ENCODE peak calls at places on chromosomes 13 and 19, in ten cellular contexts. S, A, G, L, X, H, B, I, Y and U are unnamed samples. For H3K36me3, the result is how much of the 10 kb centered on the place peaks cover.

GRCh38 chr13:25902946-25903345 is 148.9 kb downstream of the SHISA2 start:
- DNase-seq in G (no peak), Y (no peak), L (no peak), I (no peak), A (peak), H (no peak), X (no peak), B (no peak), S (no peak), U (no peak)

GRCh38 chr19:49497047-49497789 is 984 bp downstream of the RPS11 start:
- DNase-seq in B (no peak), L (no peak), I (peak), S (peak), G (peak), H (peak), A (no peak), X (peak), Y (peak), U (no peak)

GRCh38 chr19:2333027-2333806 is 4.7 kb downstream of the SPPL2B start:
- DNase-seq in S (no peak), I (no peak), L (no peak), H (no peak), B (no peak), Y (no peak), A (no peak), X (no peak), G (peak), U (no peak)

GRCh38 chr13:46288570-46289259 is 77.0 kb downstream of the LRRC63 start:
- DNase-seq in H (no peak), A (peak), G (no peak), B (no peak), S (no peak), Y (no peak), X (no peak), I (peak), L (no peak), U (no peak)

GRCh38 chr19:36213793-36214387 is 575 bp downstream of the ZNF565 start:
- DNase-seq in I (peak), S (no peak), A (no peak), B (no peak), G (no peak), H (no peak), X (no peak), L (no peak), Y (no peak), U (no peak)

GRCh38 chr13:65724261-65724660 is 1505.9 kb downstream of the PCDH9 start:
- DNase-seq in Y (no peak), H (no peak), G (no peak), B (no peak), S (no peak), I (peak), A (no peak), X (no peak), L (no peak), U (no peak)

GRCh38 chr19:36605101-36605838 is at the start of gene ZNF382:
- DNase-seq in G (peak), L (no peak), B (peak), Y (peak), X (peak), H (peak), S (peak), I (peak), A (peak), U (peak)

GRCh38 chr13:30727491-30728350 is 7.6 kb upstream of the ALOX5AP start:
- DNase-seq in Y (no peak), B (no peak), H (no peak), X (no peak), S (no peak), A (no peak), I (no peak), G (no peak), L (no peak), U (no peak)

GRCh38 chr13:104487006-104487405 is 1420.8 kb upstream of the SLC10A2 start:
- DNase-seq in A (no peak), B (no peak), I (no peak), X (no peak), L (no peak), S (no peak), H (no peak), Y (no peak), G (no peak), U (no peak)

GRCh38 chr13:79534596-79534995 is 53.6 kb downstream of the NDFIP2 start:
- DNase-seq in H (no peak), G (no peak), Y (no peak), S (no peak), B (no peak), L (no peak), A (no peak), I (peak), X (no peak), U (no peak)

GRCh38 chr13:46575843-46576242 is 22.9 kb downstream of the LRCH1 start:
- DNase-seq in H (no peak), G (no peak), X (no peak), B (no peak), I (peak), A (no peak), S (no peak), Y (no peak), L (no peak), U (no peak)

GRCh38 chr19:2266183-2266993 is 10.2 kb upstream of the JSRP1 start:
- DNase-seq in Y (peak), A (peak), H (peak), B (peak), S (peak), I (peak), X (peak), G (peak), L (no peak), U (peak)

GRCh38 chr19:31674503-31675186 is 325.4 kb upstream of the TSHZ3 start:
- DNase-seq in A (no peak), X (no peak), L (no peak), S (no peak), B (no peak), I (peak), H (no peak), G (no peak), Y (no peak), U (no peak)

GRCh38 chr13:105611424-105611823 is 924.0 kb downstream of the EFNB2 start:
- DNase-seq in B (no peak), S (no peak), X (no peak), H (no peak), G (no peak), I (peak), Y (no peak), A (no peak), L (no peak), U (no peak)

GRCh38 chr13:35621989-35622388 is 145.5 kb upstream of the MAB21L1 start:
- DNase-seq in G (no peak), L (no peak), B (no peak), S (no peak), A (no peak), I (peak), H (no peak), Y (no peak), X (no peak), U (no peak)

GRCh38 chr19:7874080-7874856 is at the start of gene PRR36:
- DNase-seq in L (no peak), Y (peak), I (no peak), G (peak), S (no peak), H (no peak), B (no peak), A (no peak), X (peak), U (no peak)

GRCh38 chr19:38417544-38418506 is 8.2 kb downstream of the RASGRP4 start:
- DNase-seq in L (no peak), B (peak), G (peak), Y (no peak), A (no peak), X (peak), H (peak), S (peak), I (no peak), U (peak)

GRCh38 chr13:50909605-50910482 is at the start of gene RNASEH2B:
- DNase-seq in L (peak), G (peak), H (peak), X (peak), Y (peak), S (peak), B (peak), A (no peak), I (peak), U (peak)
- TF ChIP-seq POLR2A in L (no peak), G (no peak), H (peak), X (no peak), Y (peak), S (peak), B (peak), A (peak), I (peak), U (peak)

GRCh38 chr13:77745784-77746183 is 48.3 kb downstream of the SLAIN1 start:
- DNase-seq in B (no peak), X (no peak), L (no peak), S (no peak), I (no peak), H (no peak), A (no peak), Y (no peak), G (no peak), U (no peak)

GRCh38 chr13:77741587-77741972 is 44.1 kb downstream of the SLAIN1 start:
- DNase-seq in L (no peak), S (no peak), H (no peak), B (no peak), I (no peak), X (no peak), A (no peak), G (no peak), Y (no peak), U (no peak)

GRCh38 chr13:77740931-77741586 is 43.6 kb downstream of the SLAIN1 start:
- DNase-seq in Y (no peak), I (no peak), H (no peak), G (no peak), X (peak), S (no peak), A (no peak), L (no peak), B (no peak), U (no peak)

GRCh38 chr13:77737583-77738200 is 40.2 kb downstream of the SLAIN1 start:
- DNase-seq in G (no peak), I (no peak), A (no peak), X (no peak), L (no peak), S (no peak), H (no peak), B (no peak), Y (no peak), U (no peak)

GRCh38 chr13:77740097-77740496 is 42.6 kb downstream of the SLAIN1 start:
- DNase-seq in X (no peak), L (no peak), H (no peak), I (no peak), Y (no peak), B (no peak), G (no peak), A (no peak), S (no peak), U (no peak)
- H3K27ac ChIP-seq in X (peak), L (no peak), H (no peak), I (no peak), Y (no peak), B (no peak), G (no peak), A (no peak), S (no peak), U (no peak)

GRCh38 chr13:114012141-114012540 is 38.3 kb upstream of the C13orf46 start:
- DNase-seq in I (no peak), Y (no peak), B (no peak), L (no peak), X (no peak), A (no peak), S (no peak), G (no peak), H (no peak), U (no peak)

GRCh38 chr13:114012921-114013320 is 39.0 kb upstream of the C13orf46 start:
- DNase-seq in G (no peak), Y (no peak), I (no peak), B (no peak), X (no peak), H (no peak), A (no peak), L (no peak), S (no peak), U (no peak)

GRCh38 chr13:114013952-114014629 is 40.2 kb upstream of the C13orf46 start:
- DNase-seq in B (no peak), I (no peak), A (no peak), S (no peak), Y (no peak), X (no peak), L (no peak), H (no peak), G (no peak), U (no peak)

GRCh38 chr13:114015111-114015551 is 41.3 kb upstream of the C13orf46 start:
- DNase-seq in Y (no peak), H (no peak), G (peak), I (no peak), B (no peak), X (no peak), S (no peak), L (no peak), A (no peak), U (no peak)

GRCh38 chr13:114013336-114013735 is 39.5 kb upstream of the C13orf46 start:
- DNase-seq in L (no peak), X (no peak), Y (no peak), G (no peak), I (no peak), S (no peak), H (no peak), A (no peak), B (no peak), U (no peak)
- H3K36me3 ChIP-seq in L (under half), X (under half), Y (under half), G (under half), I (half or more), S (half or more), H (under half), A (under half), B (under half), U (under half)

GRCh38 chr19:4866595-4867424 is 657 bp downstream of the PLIN3 start:
- DNase-seq in H (peak), X (peak), G (peak), I (peak), L (no peak), S (peak), B (peak), Y (peak), A (no peak), U (peak)
- TF ChIP-seq POLR2A in H (no peak), X (no peak), G (no peak), I (no peak), L (no peak), S (no peak), B (no peak), Y (no peak), A (no peak), U (no peak)

GRCh38 chr13:60261432-60262351 is 98.0 kb upstream of the DIAPH3 start:
- DNase-seq in X (no peak), A (no peak), Y (no peak), H (no peak), L (no peak), I (no peak), B (no peak), S (no peak), G (no peak), U (no peak)

GRCh38 chr13:60268203-60268555 is 104.5 kb upstream of the DIAPH3 start:
- DNase-seq in H (no peak), A (no peak), G (no peak), I (no peak), X (no peak), S (no peak), B (no peak), L (no peak), Y (no peak), U (no peak)

GRCh38 chr13:60265566-60265965 is 101.8 kb upstream of the DIAPH3 start:
- DNase-seq in B (no peak), G (no peak), Y (no peak), H (no peak), S (no peak), I (no peak), X (no peak), A (no peak), L (no peak), U (no peak)

GRCh38 chr13:60267498-60268202 is 103.9 kb upstream of the DIAPH3 start:
- DNase-seq in L (no peak), H (peak), Y (no peak), S (no peak), G (no peak), X (peak), I (no peak), A (no peak), B (no peak), U (no peak)
- H3K27ac ChIP-seq in L (no peak), H (no peak), Y (no peak), S (no peak), G (peak), X (no peak), I (no peak), A (no peak), B (no peak), U (no peak)